ENCODE peak calls at places on chromosomes 11 and 22, in eight cellular contexts. P is tibial artery; Y is CD8-positive, alpha-beta memory T cell; B is NCI-H774; C is fibroblast of gingiva; U is glutamatergic neuron; D is cardiac fibroblast; S is NCI-H1930. R is an unnamed sample.

GRCh38 chr11:117877120-117877784 is 794 bp upstream of the FXYD6 start:
- DNase-seq in U (no peak), C (no peak), D (peak; percentile 20), P (no peak), B (peak; percentile 51), S (no peak), Y (no peak), R (no peak)

GRCh38 chr11:13663631-13664071 is 4.8 kb upstream of the FAR1 start:
- DNase-seq in B (no peak), C (no peak), S (no peak), Y (no peak), D (peak; percentile 38), U (no peak), P (no peak), R (peak; percentile 42)

GRCh38 chr22:20551805-20552449 is 44.5 kb downstream of the MED15 start:
- DNase-seq in C (peak; percentile 64), P (peak; percentile 85), B (no peak), D (no peak), U (peak; percentile 52), Y (peak; percentile 38), S (no peak), R (peak; percentile 25)

GRCh38 chr22:20031732-20032406 is 11.0 kb downstream of the TANGO2 start:
- DNase-seq in D (no peak), S (no peak), Y (peak; percentile 45), C (no peak), U (no peak), B (no peak), P (no peak), R (no peak)

GRCh38 chr11:46347637-46348311 is 511 bp downstream of the DGKZ start:
- DNase-seq in S (no peak), B (no peak), D (no peak), U (no peak), Y (no peak), C (no peak), P (peak; percentile 74), R (no peak)

GRCh38 chr11:68837583-68838571 is 3.8 kb downstream of the CPT1A start:
- DNase-seq in Y (no peak), C (no peak), S (no peak), D (no peak), P (no peak), B (no peak), U (no peak), R (no peak)

GRCh38 chr11:69578167-69578566 is 62.8 kb upstream of the CCND1 start:
- DNase-seq in C (no peak), U (no peak), D (no peak), S (no peak), B (no peak), P (no peak), Y (no peak), R (no peak)

GRCh38 chr22:37599161-37599560 is 9.5 kb upstream of the GGA1 start:
- DNase-seq in U (no peak), B (no peak), Y (no peak), P (no peak), D (no peak), S (no peak), C (no peak), R (no peak)

GRCh38 chr11:63920870-63921417 is 4.0 kb upstream of the RCOR2 start:
- DNase-seq in S (no peak), D (no peak), Y (no peak), C (no peak), B (no peak), U (peak; percentile 68), P (no peak), R (no peak)

GRCh38 chr11:6248248-6248647 is 9.4 kb downstream of the CNGA4 start:
- DNase-seq in B (no peak), C (peak; percentile 74), D (peak; percentile 89), Y (no peak), U (no peak), S (no peak), P (no peak), R (peak; percentile 88)